ENCODE peak calls at places on chromosome 6, in eight cellular contexts. G is transverse colon, B is lower leg skin, Z is tibial nerve, S is mesenchymal stem cell, C is mucosa of descending colon, E is psoas muscle, X is PC-9. N is an unnamed sample.

GRCh38 chr6:89161326-89162046 is 15.6 kb downstream of the PM20D2 start:
- DNase-seq in B (no peak), S (no peak), G (no peak), E (no peak), C (no peak), X (no peak), Z (no peak), N (no peak)

GRCh38 chr6:69422474-69422873 is 374.3 kb downstream of the LMBRD1 start:
- DNase-seq in G (no peak), C (no peak), B (no peak), X (no peak), S (no peak), E (no peak), Z (no peak), N (no peak)

GRCh38 chr6:24251339-24251738 is 106.5 kb downstream of the DCDC2 start:
- DNase-seq in C (no peak), S (no peak), X (no peak), G (no peak), Z (no peak), E (no peak), B (no peak), N (no peak)

GRCh38 chr6:4274382-4275082 is 139.2 kb upstream of the ECI2 start:
- DNase-seq in S (no peak), E (no peak), G (no peak), Z (no peak), C (no peak), X (peak), B (no peak), N (no peak)

GRCh38 chr6:128491041-128491642 is 29.3 kb downstream of the PTPRK start:
- DNase-seq in X (no peak), Z (no peak), S (no peak), C (no peak), B (no peak), G (peak), E (no peak), N (no peak)

GRCh38 chr6:66526061-66526460 is 819.0 kb upstream of the EYS start:
- DNase-seq in B (no peak), Z (no peak), C (no peak), E (no peak), X (no peak), S (no peak), G (no peak), N (no peak)

GRCh38 chr6:132218063-132218696 is 183.1 kb downstream of the MOXD1 start:
- DNase-seq in X (no peak), E (no peak), G (no peak), S (peak), C (no peak), B (no peak), Z (no peak), N (no peak)

GRCh38 chr6:170130201-170130621 is 160.7 kb downstream of the DLL1 start:
- DNase-seq in Z (no peak), G (no peak), S (no peak), B (peak), C (no peak), E (peak), X (no peak), N (no peak)

GRCh38 chr6:1796706-1797529 is 187.2 kb downstream of the FOXC1 start:
- DNase-seq in S (no peak), Z (no peak), E (no peak), B (no peak), G (peak), X (no peak), C (no peak), N (no peak)

GRCh38 chr6:165695736-165696515 is 32.9 kb upstream of the PDE10A start:
- DNase-seq in S (no peak), X (no peak), G (no peak), Z (no peak), E (no peak), B (no peak), C (no peak), N (no peak)

GRCh38 chr6:116304538-116305097 is 24.9 kb upstream of the TSPYL1 start:
- DNase-seq in E (no peak), X (no peak), B (no peak), G (no peak), C (no peak), S (no peak), Z (no peak), N (no peak)

GRCh38 chr6:34358389-34358906 is 34.0 kb downstream of the NUDT3 start:
- DNase-seq in S (no peak), E (peak), X (no peak), B (no peak), G (no peak), Z (no peak), C (no peak), N (peak)

GRCh38 chr6:72954736-72955135 is 270.6 kb downstream of the KHDC1L start:
- DNase-seq in C (no peak), B (no peak), E (no peak), G (no peak), Z (no peak), X (no peak), S (no peak), N (no peak)

GRCh38 chr6:9233686-9234085 is 798.3 kb upstream of the SLC35B3 start:
- DNase-seq in C (no peak), Z (no peak), G (no peak), S (no peak), X (no peak), B (no peak), E (no peak), N (no peak)

GRCh38 chr6:44430322-44430721 is 42.8 kb downstream of the CDC5L start:
- DNase-seq in B (no peak), S (peak), G (no peak), Z (no peak), C (no peak), E (no peak), X (no peak), N (no peak)

GRCh38 chr6:35514587-35514986 is 1.9 kb upstream of the TULP1 start:
- DNase-seq in S (no peak), X (no peak), E (no peak), Z (no peak), C (no peak), B (no peak), G (no peak), N (no peak)

GRCh38 chr6:6006428-6007310 is at the start of gene NRN1:
- DNase-seq in G (no peak), E (no peak), C (peak), X (no peak), Z (no peak), S (no peak), B (no peak), N (no peak)
- H3K4me3 ChIP-seq in G (peak), E (peak), C (no peak), X (no peak), Z (peak), S (peak), B (peak), N (peak)

GRCh38 chr6:52517502-52518278 is 59.2 kb downstream of the TRAM2 start:
- DNase-seq in S (peak), E (peak), Z (peak), G (peak), B (peak), C (peak), X (peak), N (peak)

GRCh38 chr6:52516943-52517342 is 59.9 kb downstream of the TRAM2 start:
- DNase-seq in C (no peak), S (no peak), X (no peak), G (no peak), B (no peak), E (no peak), Z (no peak), N (no peak)

GRCh38 chr6:52514514-52514913 is 62.3 kb downstream of the TRAM2 start:
- DNase-seq in C (no peak), X (no peak), B (peak), Z (peak), S (peak), E (peak), G (no peak), N (no peak)

GRCh38 chr6:52515219-52515960 is 61.5 kb downstream of the TRAM2 start:
- DNase-seq in E (no peak), S (peak), C (no peak), Z (no peak), B (no peak), X (no peak), G (no peak), N (no peak)

DNA sequence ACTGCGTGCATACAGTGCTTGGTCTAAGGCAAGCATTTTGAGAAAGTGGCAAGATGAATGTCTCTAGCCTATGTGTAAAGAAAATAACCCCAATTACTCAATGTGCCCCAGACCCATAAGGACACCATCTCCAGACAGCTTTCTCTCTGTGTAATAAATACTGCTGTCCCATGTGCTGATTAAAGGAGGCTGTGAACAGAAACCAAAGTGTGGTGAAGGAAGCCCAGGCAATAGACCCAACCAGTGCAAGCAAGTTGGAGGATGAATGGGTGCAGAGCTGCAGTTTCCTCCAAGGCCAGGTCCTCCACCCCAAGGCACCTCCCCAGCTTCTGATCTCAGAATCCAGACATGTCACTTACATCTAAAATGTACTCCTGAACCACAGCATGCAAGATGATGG is 60.6 kb downstream of the TRAM2 start:
- DNase-seq in X (no peak), C (no peak), Z (no peak), G (no peak), B (no peak), S (peak), E (no peak), N (no peak)
- H3K4me3 ChIP-seq in X (no peak), C (no peak), Z (no peak), G (no peak), B (no peak), S (no peak), E (no peak), N (no peak)

DNA sequence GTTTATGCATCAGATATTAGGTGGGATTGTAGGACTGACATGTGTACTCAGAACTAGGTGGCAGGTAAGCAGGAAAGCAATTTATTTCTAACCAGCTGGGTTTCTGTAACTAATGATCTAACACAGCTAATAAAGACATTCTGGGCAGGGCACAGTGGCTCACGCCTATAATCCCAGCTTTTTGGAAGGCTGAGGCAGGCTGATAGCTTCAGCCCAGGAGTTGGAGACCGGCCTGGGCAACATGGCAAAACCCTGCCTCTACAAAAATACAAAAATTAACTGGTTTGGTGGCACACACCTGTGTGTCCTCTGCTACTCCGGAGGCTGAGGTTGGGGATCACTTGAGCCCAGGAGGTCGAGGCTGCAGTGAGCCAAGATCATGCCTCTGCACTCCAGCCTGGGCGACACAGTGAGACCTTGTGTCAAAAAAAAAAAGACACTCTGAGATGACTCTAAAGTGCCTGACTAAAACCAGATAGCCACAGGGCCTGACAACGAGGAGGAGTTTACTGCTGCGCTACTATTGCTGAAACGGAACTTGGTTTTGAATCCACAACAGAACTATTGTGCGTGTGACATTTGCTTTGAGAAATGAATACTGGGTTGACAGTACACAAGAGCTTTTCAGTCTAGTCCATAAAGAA is 29.2 kb upstream of the CEP85L start:
- DNase-seq in G (no peak), C (no peak), S (peak), X (no peak), E (no peak), Z (no peak), B (no peak), N (no peak)
- H3K4me3 ChIP-seq in G (no peak), C (no peak), S (no peak), X (no peak), E (peak), Z (no peak), B (no peak), N (no peak)

DNA sequence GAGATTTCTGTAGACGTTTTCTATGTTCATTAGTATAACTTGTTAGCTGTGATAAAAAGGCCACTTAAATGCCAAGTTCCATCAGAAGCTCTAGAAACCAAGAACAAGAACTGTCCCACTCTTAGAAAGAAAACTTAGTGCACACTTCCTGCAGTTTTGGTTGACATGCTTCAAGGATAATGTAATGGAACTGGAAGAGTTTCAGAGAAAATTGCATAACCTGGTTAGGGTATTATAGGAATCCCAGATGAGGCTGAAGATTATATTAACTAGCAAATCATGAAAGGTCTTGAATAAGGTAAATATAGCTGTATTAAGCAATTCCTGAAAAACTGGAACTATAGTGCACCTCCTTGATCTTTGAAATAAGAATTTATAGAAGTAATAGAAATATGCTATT is 1.8 kb upstream of the PHACTR2 start:
- DNase-seq in X (no peak), S (peak), B (no peak), E (no peak), Z (no peak), G (no peak), C (no peak), N (no peak)
- H3K4me3 ChIP-seq in X (peak), S (no peak), B (no peak), E (no peak), Z (no peak), G (no peak), C (no peak), N (no peak)

DNA sequence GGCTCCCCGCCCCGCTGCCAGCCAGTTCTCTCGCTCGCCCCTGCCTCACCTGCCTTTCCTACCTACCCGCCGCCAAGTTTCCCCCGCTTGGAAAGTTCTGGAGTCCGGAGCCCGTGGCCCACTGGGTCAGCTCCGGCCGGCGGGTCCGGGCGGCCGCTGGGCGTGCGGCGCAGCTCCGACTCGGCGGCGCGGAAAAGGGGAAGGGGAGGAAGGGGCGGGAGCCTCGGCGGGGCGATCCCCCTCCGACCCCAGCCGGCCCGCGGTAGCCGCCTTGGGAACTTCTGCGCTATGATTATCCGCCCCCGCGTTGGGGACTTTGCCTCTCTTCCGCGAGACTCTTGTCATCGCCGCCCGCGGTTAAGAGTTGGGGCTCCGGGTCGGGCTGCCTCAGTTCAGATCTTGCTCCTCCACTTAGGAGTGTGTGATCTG is 31.0 kb downstream of the SF3B5 start:
- DNase-seq in G (peak), S (no peak), C (peak), Z (peak), X (no peak), E (peak), B (peak), N (no peak)
- H3K4me3 ChIP-seq in G (peak), S (peak), C (peak), Z (peak), X (peak), E (peak), B (peak), N (peak)

GRCh38 chr6:141490982-141491381 is 641.7 kb upstream of the GJE1 start:
- DNase-seq in Z (no peak), S (no peak), C (no peak), G (no peak), X (no peak), B (no peak), E (no peak), N (no peak)
- H3K4me3 ChIP-seq in Z (no peak), S (no peak), C (no peak), G (no peak), X (no peak), B (no peak), E (no peak), N (no peak)

GRCh38 chr6:74946961-74947360 is 258.9 kb downstream of the COL12A1 start:
- DNase-seq in Z (no peak), S (peak), E (no peak), C (no peak), B (no peak), X (no peak), G (no peak), N (no peak)
- H3K4me3 ChIP-seq in Z (no peak), S (no peak), E (no peak), C (no peak), B (no peak), X (no peak), G (no peak), N (no peak)

DNA sequence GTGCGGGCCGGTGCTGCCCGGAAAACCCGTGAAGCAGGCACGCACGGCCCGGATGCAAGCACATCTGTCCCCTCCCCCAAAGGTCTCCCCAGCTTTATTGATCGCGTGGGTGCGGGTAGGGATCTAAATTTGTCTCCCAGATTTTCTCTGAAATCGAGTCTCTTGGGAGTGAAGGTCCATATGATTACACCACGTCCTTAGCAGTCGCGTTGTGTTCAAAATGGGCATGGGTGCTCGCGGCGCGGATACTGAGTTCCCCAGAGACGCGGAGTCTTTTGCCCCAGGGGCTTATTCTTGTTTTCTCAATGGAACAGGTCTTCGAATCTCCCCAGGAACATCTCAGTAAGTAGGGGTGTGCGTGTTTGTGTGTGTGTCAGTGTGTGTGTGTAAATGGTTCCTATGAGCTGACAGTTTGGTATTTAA is 2.8 kb upstream of the ZNF292 start:
- DNase-seq in S (no peak), E (no peak), C (no peak), Z (no peak), B (no peak), G (no peak), X (no peak), N (no peak)
- H3K4me3 ChIP-seq in S (peak), E (peak), C (no peak), Z (peak), B (peak), G (peak), X (no peak), N (peak)

DNA sequence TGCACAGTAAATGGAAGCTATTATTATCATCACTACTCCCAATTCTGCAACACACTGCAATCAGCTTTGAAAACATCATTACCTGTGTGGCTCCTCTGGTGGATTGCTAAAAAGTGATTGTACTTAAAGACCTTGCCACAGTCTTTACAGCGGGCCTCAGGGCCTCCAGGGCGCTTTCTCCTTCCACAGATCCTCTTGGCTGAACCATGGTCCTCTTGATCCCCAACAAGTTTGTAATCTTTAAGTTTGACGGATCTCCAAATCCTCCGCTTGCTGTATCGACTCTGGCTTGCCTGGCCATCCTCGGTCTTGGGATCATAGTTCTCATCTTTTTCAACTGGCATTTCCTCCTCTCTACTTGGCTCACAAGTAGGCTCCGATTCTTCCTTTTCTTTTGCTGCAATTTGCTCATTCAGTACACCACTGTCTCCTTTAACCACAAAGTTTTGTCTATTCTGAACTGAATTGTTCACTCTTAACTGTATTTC is 2.0 kb downstream of the ZBTB24 start:
- DNase-seq in G (no peak), S (no peak), X (no peak), C (no peak), E (no peak), Z (no peak), B (no peak), N (no peak)
- H3K4me3 ChIP-seq in G (no peak), S (peak), X (peak), C (no peak), E (peak), Z (no peak), B (no peak), N (no peak)

GRCh38 chr6:26195924-26196845 is 109.0 kb downstream of the HFE start:
- DNase-seq in Z (no peak), S (peak), G (peak), E (no peak), B (no peak), X (no peak), C (no peak), N (no peak)

GRCh38 chr6:26193467-26194328 is 106.5 kb downstream of the HFE start:
- DNase-seq in C (no peak), G (no peak), S (no peak), E (no peak), X (no peak), Z (no peak), B (no peak), N (no peak)

GRCh38 chr6:26194329-26194701 is 107.1 kb downstream of the HFE start:
- DNase-seq in C (no peak), B (no peak), G (no peak), Z (no peak), X (no peak), E (no peak), S (no peak), N (no peak)

GRCh38 chr6:26195376-26195923 is 108.2 kb downstream of the HFE start:
- DNase-seq in B (peak), E (peak), G (peak), S (peak), Z (peak), C (peak), X (peak), N (peak)

DNA sequence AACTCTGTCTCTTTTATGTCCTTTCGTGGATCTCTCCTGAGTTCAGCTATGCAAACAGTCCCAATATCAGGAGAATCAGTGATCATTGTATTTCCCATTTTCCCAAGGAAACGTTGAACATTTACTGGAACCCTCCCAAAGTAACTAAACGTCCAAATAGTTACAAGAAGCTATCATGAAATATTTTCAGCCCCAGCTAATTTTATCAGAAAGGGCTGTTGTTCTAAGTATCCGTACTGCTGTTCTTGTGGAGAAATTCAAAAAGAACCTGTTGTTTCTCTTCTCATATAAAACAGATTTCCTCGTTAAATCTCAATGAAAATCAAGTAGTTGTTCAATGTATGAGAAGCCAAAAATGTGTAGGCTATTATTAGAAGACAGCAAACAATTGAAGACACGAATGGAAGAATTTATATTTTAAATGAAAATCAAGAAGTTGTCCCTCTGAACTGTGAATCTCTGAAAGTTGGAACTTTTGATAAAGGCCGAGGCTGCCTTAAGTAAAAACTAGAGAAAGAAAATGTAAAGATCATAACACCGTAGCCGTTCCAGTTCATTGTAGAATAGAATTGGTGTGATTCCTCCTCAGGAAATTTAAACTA is 107.6 kb downstream of the HFE start:
- DNase-seq in X (no peak), S (no peak), G (no peak), B (no peak), E (no peak), Z (no peak), C (no peak), N (no peak)
- H3K4me3 ChIP-seq in X (peak), S (peak), G (no peak), B (no peak), E (peak), Z (peak), C (peak), N (peak)

N was measured in AG09309.